ENCODE peak calls at places on chromosomes 2 and 18, in seven cellular contexts. X, U, H, Z, V, M and A are unnamed samples. For H3K9me3, the result is how much of the 10 kb centered on the place peaks cover.

GRCh38 chr18:44917184-44917864 is 236.6 kb downstream of the SETBP1 start:
- DNase-seq in X (no peak), U (no peak), H (no peak), Z (no peak), V (no peak), M (no peak), A (no peak)

GRCh38 chr2:24883946-24884345 is 36.1 kb downstream of the ADCY3 start:
- DNase-seq in X (no peak), U (no peak), H (peak), Z (peak), V (no peak), M (no peak), A (no peak)

GRCh38 chr2:179556425-179556824 is 291.8 kb upstream of the SESTD1 start:
- DNase-seq in X (no peak), U (no peak), H (no peak), Z (no peak), V (no peak), M (no peak), A (no peak)

GRCh38 chr2:181911830-181912229 is 20.3 kb downstream of the ITPRID2 start:
- DNase-seq in X (no peak), U (no peak), H (no peak), Z (no peak), V (no peak), M (no peak), A (no peak)

GRCh38 chr2:228722311-228722710 is 540.8 kb upstream of the SPHKAP start:
- DNase-seq in X (no peak), U (no peak), H (no peak), Z (no peak), V (no peak), M (no peak), A (no peak)

GRCh38 chr2:54628418-54628817 is 95.0 kb upstream of the EML6 start:
- DNase-seq in X (no peak), U (no peak), H (no peak), Z (no peak), V (no peak), M (no peak), A (no peak)

GRCh38 chr2:240876475-240877251 is 8.0 kb downstream of the AGXT start:
- DNase-seq in X (peak), U (peak), H (no peak), Z (no peak), V (no peak), M (peak), A (peak)

GRCh38 chr2:7233126-7233525 is 315.9 kb downstream of the RNF144A start:
- DNase-seq in X (no peak), U (no peak), H (no peak), Z (no peak), V (no peak), M (no peak), A (no peak)

GRCh38 chr2:211127501-211127900 is 571.1 kb downstream of the CPS1 start:
- DNase-seq in X (no peak), U (no peak), H (no peak), Z (no peak), V (no peak), M (no peak), A (no peak)

GRCh38 chr2:161250864-161251436 is 57.3 kb upstream of the PSMD14 start:
- DNase-seq in X (no peak), U (peak), H (no peak), Z (no peak), V (no peak), M (no peak), A (no peak)

GRCh38 chr2:128134573-128134972 is 43.6 kb downstream of the UGGT1 start:
- DNase-seq in X (no peak), U (no peak), H (no peak), Z (no peak), V (no peak), M (no peak), A (no peak)

GRCh38 chr2:148306027-148306426 is 285.1 kb downstream of the MBD5 start:
- DNase-seq in X (no peak), U (no peak), H (no peak), Z (no peak), V (no peak), M (no peak), A (no peak)

GRCh38 chr2:119517433-119517832 is 6.8 kb downstream of the SCTR start:
- DNase-seq in X (peak), U (peak), H (no peak), Z (peak), V (no peak), M (peak), A (peak)

GRCh38 chr18:32455346-32455745 is 15.3 kb downstream of the GAREM1 start:
- DNase-seq in X (no peak), U (no peak), H (no peak), Z (no peak), V (no peak), M (no peak), A (no peak)

GRCh38 chr2:232421189-232421785 is 14.6 kb downstream of the ALPG start:
- DNase-seq in X (no peak), U (no peak), H (no peak), Z (no peak), V (no peak), M (no peak), A (no peak)

GRCh38 chr2:52390651-52391050 is 1358.7 kb upstream of the NRXN1 start:
- DNase-seq in X (no peak), U (no peak), H (no peak), Z (no peak), V (no peak), M (no peak), A (no peak)

GRCh38 chr2:205474746-205475145 is 207.6 kb upstream of the NRP2 start:
- DNase-seq in X (no peak), U (no peak), H (no peak), Z (no peak), V (no peak), M (no peak), A (no peak)

GRCh38 chr2:30957591-30957990 is 150.3 kb upstream of the CAPN13 start:
- DNase-seq in X (no peak), U (no peak), H (no peak), Z (no peak), V (no peak), M (no peak), A (no peak)

GRCh38 chr2:197604117-197604516 is 71.3 kb downstream of the RFTN2 start:
- DNase-seq in X (no peak), U (no peak), H (no peak), Z (no peak), V (no peak), M (no peak), A (no peak)

GRCh38 chr2:42086500-42086953 is 38.7 kb downstream of the PKDCC start:
- DNase-seq in X (no peak), U (peak), H (peak), Z (no peak), V (no peak), M (peak), A (no peak)

GRCh38 chr18:46502444-46502843 is 154.6 kb downstream of the LOXHD1 start:
- DNase-seq in X (no peak), U (no peak), H (no peak), Z (no peak), V (no peak), M (no peak), A (no peak)

GRCh38 chr2:190062617-190063016 is at the start of gene MSTN:
- DNase-seq in X (no peak), U (no peak), H (no peak), Z (no peak), V (no peak), M (no peak), A (no peak)

GRCh38 chr2:188784269-188784762 is 189.9 kb upstream of the COL3A1 start:
- DNase-seq in X (no peak), U (no peak), H (no peak), Z (no peak), V (no peak), M (no peak), A (no peak)

GRCh38 chr2:227862227-227862740 is 9.1 kb upstream of the DAW1 start:
- DNase-seq in X (no peak), U (peak), H (no peak), Z (no peak), V (no peak), M (peak), A (no peak)

DNA sequence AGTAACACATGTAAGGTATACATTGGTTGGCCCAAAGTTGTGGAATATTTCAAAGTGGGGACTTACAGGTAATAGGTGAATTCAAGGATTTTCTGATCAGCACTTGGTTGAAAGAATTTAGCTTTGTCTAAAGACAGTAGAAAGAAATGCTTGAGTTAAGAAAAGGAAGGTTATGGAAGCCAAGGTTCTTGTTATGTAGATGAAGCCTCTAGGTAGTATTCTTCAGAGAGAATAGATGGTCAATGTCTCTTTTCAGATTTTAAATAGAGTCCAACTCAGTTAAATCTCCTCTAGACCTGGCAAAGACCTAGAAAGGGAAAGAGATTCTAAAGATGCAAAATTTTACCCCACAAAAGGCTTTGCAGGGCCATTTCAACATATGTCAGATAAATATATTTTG is 157.4 kb downstream of the ANKRD30B start:
- DNase-seq in X (no peak), U (no peak), H (no peak), Z (no peak), V (no peak), M (no peak), A (no peak)
- H3K9me3 ChIP-seq in X (under half), U (under half), H (under half), Z (under half), V (under half), M (under half), A (under half)

GRCh38 chr18:7846315-7846714 is 279.2 kb downstream of the PTPRM start:
- DNase-seq in X (no peak), U (no peak), H (no peak), Z (no peak), V (no peak), M (no peak), A (no peak)

GRCh38 chr18:7844017-7844416 is 276.9 kb downstream of the PTPRM start:
- DNase-seq in X (no peak), U (no peak), H (no peak), Z (no peak), V (no peak), M (no peak), A (no peak)

GRCh38 chr18:7847357-7847756 is 280.2 kb downstream of the PTPRM start:
- DNase-seq in X (no peak), U (no peak), H (no peak), Z (no peak), V (no peak), M (no peak), A (no peak)

GRCh38 chr18:7847988-7848387 is 280.9 kb downstream of the PTPRM start:
- DNase-seq in X (no peak), U (no peak), H (no peak), Z (no peak), V (no peak), M (no peak), A (no peak)

DNA sequence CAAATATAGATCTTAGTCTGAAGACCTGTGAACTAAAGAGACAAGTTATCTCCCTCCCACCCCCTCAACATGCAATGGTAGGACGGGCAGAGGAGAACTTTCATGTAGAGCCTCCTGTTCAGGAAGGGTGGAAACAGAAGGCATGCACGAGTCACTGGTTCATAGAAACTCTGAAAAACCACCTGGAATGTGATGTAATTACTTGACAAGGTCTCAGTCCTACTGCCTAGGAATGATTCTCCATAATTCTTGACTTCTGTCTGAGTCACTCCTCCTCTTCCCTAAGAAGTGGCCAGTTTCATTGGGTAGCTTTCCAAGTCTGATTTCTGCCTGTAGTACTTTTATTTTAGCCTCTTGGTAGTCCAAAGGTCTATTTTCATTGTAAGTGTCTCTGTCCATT is 277.3 kb downstream of the PTPRM start:
- DNase-seq in X (no peak), U (no peak), H (no peak), Z (no peak), V (no peak), M (no peak), A (no peak)
- H3K9me3 ChIP-seq in X (under half), U (under half), H (under half), Z (under half), V (under half), M (under half), A (under half)

DNA sequence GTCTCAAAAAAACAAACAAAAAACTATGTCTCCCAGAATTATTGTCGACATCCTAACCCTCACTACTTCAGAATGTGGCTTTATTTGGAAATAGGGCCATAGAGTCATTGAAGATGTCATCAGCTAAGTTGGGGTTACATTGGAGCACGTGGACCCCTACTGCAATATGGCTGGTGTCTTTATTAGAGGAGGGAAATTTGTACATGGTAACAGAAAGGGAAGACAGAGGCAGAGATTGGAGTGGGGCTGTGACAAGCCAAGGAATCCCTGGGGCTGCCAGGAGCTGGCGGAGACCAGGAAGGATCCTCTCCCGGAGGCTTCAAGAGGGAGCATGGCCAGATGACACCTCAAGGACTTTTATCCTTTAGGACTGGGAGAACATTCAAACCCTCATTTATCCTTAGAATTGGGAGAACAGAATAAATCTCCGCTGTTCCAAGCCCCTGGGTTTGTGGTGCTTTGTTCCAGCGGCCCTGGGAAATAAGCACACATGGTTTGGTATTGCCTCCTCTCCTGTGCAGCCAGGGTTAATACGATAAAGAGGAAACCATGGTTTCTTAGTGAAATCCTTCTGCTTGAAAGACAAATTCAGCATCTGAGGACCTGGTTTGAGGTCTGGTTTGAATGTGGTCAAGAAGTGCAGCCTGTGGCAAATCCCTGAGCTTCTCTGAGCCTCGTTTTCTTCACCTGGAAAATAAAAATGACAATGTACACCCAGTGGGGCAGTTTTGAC is 184.7 kb downstream of the MYCN start:
- DNase-seq in X (no peak), U (no peak), H (no peak), Z (no peak), V (no peak), M (peak), A (no peak)
- H3K9me3 ChIP-seq in X (under half), U (under half), H (under half), Z (under half), V (under half), M (under half), A (under half)

GRCh38 chr2:157722580-157723234 is 94.0 kb upstream of the ACVR1C start:
- DNase-seq in X (no peak), U (no peak), H (no peak), Z (no peak), V (no peak), M (no peak), A (no peak)
- H3K9me3 ChIP-seq in X (under half), U (under half), H (under half), Z (under half), V (under half), M (under half), A (under half)

GRCh38 chr2:95143838-95144237 is 15.8 kb downstream of the ZNF514 start:
- DNase-seq in X (no peak), U (no peak), H (no peak), Z (no peak), V (no peak), M (no peak), A (no peak)
- H3K9me3 ChIP-seq in X (under half), U (half or more), H (under half), Z (under half), V (half or more), M (under half), A (half or more)